ENCODE peak calls at places on chromosomes 12 and 14, in six cellular contexts. A, P, S, G, Y and R are unnamed samples.

GRCh38 chr12:52010152-52010622 is 3.4 kb downstream of the TAMALIN start:
- DNase-seq in A (no peak), P (peak), G (peak), S (peak), Y (peak), R (no peak)

GRCh38 chr12:104823985-104824441 is 134.1 kb downstream of the SLC41A2 start:
- DNase-seq in A (no peak), S (no peak), Y (no peak), P (no peak), G (no peak), R (no peak)

GRCh38 chr14:97027256-97027999 is 230.2 kb downstream of the VRK1 start:
- DNase-seq in A (no peak), Y (no peak), S (no peak), P (no peak), G (no peak), R (no peak)

GRCh38 chr12:121773011-121773777 is 20.3 kb downstream of the RHOF start:
- DNase-seq in G (no peak), S (peak), Y (peak), P (no peak), A (peak), R (no peak)

GRCh38 chr14:95244587-95244986 is 75.1 kb downstream of the CLMN start:
- DNase-seq in G (no peak), A (no peak), Y (no peak), P (no peak), S (no peak), R (no peak)

GRCh38 chr12:121806556-121807308 is 2.9 kb downstream of the SETD1B start:
- DNase-seq in P (no peak), S (peak), G (no peak), Y (no peak), A (no peak), R (no peak)

GRCh38 chr14:68364823-68365222 is 428.0 kb downstream of the ZFP36L1 start:
- DNase-seq in P (no peak), G (no peak), Y (no peak), S (no peak), A (no peak), R (no peak)

GRCh38 chr12:94445662-94446061 is 14.0 kb downstream of the CEP83 start:
- DNase-seq in G (no peak), A (no peak), Y (no peak), S (no peak), P (no peak), R (no peak)

GRCh38 chr12:64566882-64567517 is 43.3 kb upstream of the RASSF3 start:
- DNase-seq in A (no peak), P (no peak), S (no peak), Y (no peak), G (no peak), R (no peak)

GRCh38 chr12:19759229-19759628 is 319.9 kb downstream of the AEBP2 start:
- DNase-seq in G (no peak), S (peak), P (peak), Y (no peak), A (no peak), R (no peak)

GRCh38 chr12:93857279-93857894 is 180.2 kb downstream of the CRADD start:
- DNase-seq in G (no peak), Y (no peak), S (peak), A (no peak), P (peak), R (no peak)

GRCh38 chr12:118432812-118433540 is 56.6 kb downstream of the SUDS3 start:
- DNase-seq in G (no peak), Y (peak), S (peak), A (no peak), P (peak), R (no peak)

GRCh38 chr12:114274131-114274530 is 131.8 kb downstream of the TBX5 start:
- DNase-seq in Y (no peak), S (peak), A (no peak), G (no peak), P (no peak), R (no peak)

GRCh38 chr14:89491701-89492381 is 74.8 kb upstream of the FOXN3 start:
- DNase-seq in G (no peak), Y (no peak), S (no peak), P (peak), A (no peak), R (no peak)

GRCh38 chr12:78085562-78086182 is 255.0 kb downstream of the NAV3 start:
- DNase-seq in Y (no peak), G (no peak), P (no peak), S (peak), A (no peak), R (no peak)

GRCh38 chr12:52454411-52455201 is 2.7 kb upstream of the KRT6B start:
- DNase-seq in A (no peak), P (no peak), G (no peak), S (no peak), Y (no peak), R (no peak)

GRCh38 chr14:69096766-69097475 is 56.0 kb downstream of the DCAF5 start:
- DNase-seq in P (no peak), G (no peak), Y (no peak), S (no peak), A (no peak), R (no peak)

GRCh38 chr12:117100251-117100650 is 1.0 kb upstream of the TESC start:
- DNase-seq in P (no peak), S (peak), A (no peak), Y (no peak), G (no peak), R (no peak)

GRCh38 chr12:47744005-47744651 is 14.6 kb downstream of the RAPGEF3 start:
- DNase-seq in Y (peak), S (no peak), A (peak), P (no peak), G (no peak), R (no peak)

GRCh38 chr14:45251912-45252311 is 1.1 kb downstream of the MIS18BP1 start:
- DNase-seq in P (no peak), A (peak), S (peak), Y (peak), G (no peak), R (no peak)

GRCh38 chr12:116389990-116390655 is 112.6 kb upstream of the MED13L start:
- DNase-seq in Y (no peak), P (peak), S (peak), A (no peak), G (no peak), R (no peak)

GRCh38 chr14:68458840-68459469 is 333.9 kb downstream of the ZFP36L1 start:
- DNase-seq in A (no peak), G (peak), P (peak), S (peak), Y (peak), R (no peak)

GRCh38 chr12:31308116-31308515 is 17.8 kb downstream of the SINHCAF start:
- DNase-seq in P (no peak), Y (no peak), G (no peak), A (no peak), S (no peak), R (no peak)

GRCh38 chr12:94240171-94240570 is 91.8 kb downstream of the PLXNC1 start:
- DNase-seq in A (peak), S (no peak), G (no peak), P (no peak), Y (no peak), R (no peak)

GRCh38 chr14:67738740-67739504 is 37.2 kb downstream of the RDH12 start:
- DNase-seq in P (peak), S (peak), Y (peak), A (no peak), G (peak), R (no peak)

GRCh38 chr12:25894759-25895158 is 63.7 kb upstream of the RASSF8 start:
- DNase-seq in P (no peak), S (peak), Y (no peak), G (no peak), A (no peak), R (no peak)

GRCh38 chr12:131063960-131064359 is 110.3 kb downstream of the ADGRD1 start:
- DNase-seq in S (no peak), P (no peak), G (no peak), Y (no peak), A (no peak), R (no peak)
- TF ChIP-seq CTCF in S (no peak), P (no peak), G (no peak), Y (no peak), A (no peak), R (no peak)

GRCh38 chr12:6061661-6062060 is 62.8 kb downstream of the VWF start:
- DNase-seq in S (peak), A (no peak), G (no peak), P (no peak), Y (no peak), R (no peak)

GRCh38 chr12:6065872-6066217 is 58.6 kb downstream of the VWF start:
- DNase-seq in Y (no peak), P (no peak), A (no peak), S (peak), G (no peak), R (no peak)

GRCh38 chr12:6062427-6063378 is 61.8 kb downstream of the VWF start:
- DNase-seq in P (no peak), A (peak), G (no peak), Y (peak), S (peak), R (no peak)

GRCh38 chr12:6065131-6065871 is 59.2 kb downstream of the VWF start:
- DNase-seq in Y (no peak), P (no peak), S (no peak), G (no peak), A (no peak), R (no peak)

DNA sequence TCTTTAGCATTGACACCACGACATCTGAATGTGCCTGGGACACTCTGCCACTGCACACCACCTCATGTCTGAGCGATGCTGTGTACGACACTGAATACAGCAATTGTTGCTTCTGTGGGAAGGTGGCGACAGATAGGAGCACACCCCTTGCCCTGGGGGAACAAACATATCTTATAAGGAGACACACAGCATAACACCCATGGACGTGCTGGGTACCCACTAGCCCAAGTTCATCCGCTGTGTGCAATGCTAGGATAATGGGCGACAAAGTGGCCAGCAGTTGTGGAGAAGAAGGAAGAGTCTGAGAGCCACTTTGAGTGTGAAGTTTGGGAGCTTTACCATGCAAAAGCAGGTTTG is 61.1 kb downstream of the VWF start:
- DNase-seq in Y (no peak), P (no peak), G (no peak), A (no peak), S (no peak), R (no peak)
- TF ChIP-seq CTCF in Y (peak), P (no peak), G (no peak), A (no peak), S (no peak), R (no peak)

DNA sequence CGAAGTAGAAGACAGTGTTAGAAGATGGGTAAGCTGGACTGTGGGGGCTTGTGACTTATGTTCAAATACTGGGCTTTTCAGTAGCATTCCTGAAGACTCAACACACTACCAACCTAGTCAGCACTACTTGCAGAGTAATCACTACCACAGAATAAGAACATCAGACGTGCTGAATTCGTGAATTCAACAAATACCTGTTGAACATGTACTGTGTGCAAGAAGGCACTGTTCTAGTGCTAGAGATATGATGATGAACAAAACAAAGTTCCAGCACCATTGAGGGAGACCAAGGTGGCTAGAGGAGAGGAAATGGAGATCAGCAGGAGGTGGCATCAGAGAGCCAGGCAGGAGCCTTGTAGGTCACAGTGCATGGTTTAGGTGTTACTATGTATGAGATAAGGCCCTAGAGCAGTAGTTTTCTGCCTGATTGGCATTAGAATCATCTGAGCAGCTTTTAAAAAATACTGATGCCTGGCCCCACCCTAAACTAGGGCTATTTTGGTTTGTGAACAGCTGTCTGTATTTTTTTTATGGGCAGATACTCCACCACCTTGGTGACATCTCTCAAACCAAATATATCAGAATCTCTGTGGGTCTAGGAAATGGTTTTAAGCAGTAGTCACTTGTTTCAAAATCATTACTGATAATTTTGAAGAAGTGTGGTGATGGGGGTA is 26.8 kb downstream of the FERMT2 start:
- DNase-seq in Y (no peak), P (no peak), S (no peak), G (no peak), A (no peak), R (no peak)
- TF ChIP-seq CTCF in Y (no peak), P (no peak), S (no peak), G (no peak), A (peak), R (peak)

DNA sequence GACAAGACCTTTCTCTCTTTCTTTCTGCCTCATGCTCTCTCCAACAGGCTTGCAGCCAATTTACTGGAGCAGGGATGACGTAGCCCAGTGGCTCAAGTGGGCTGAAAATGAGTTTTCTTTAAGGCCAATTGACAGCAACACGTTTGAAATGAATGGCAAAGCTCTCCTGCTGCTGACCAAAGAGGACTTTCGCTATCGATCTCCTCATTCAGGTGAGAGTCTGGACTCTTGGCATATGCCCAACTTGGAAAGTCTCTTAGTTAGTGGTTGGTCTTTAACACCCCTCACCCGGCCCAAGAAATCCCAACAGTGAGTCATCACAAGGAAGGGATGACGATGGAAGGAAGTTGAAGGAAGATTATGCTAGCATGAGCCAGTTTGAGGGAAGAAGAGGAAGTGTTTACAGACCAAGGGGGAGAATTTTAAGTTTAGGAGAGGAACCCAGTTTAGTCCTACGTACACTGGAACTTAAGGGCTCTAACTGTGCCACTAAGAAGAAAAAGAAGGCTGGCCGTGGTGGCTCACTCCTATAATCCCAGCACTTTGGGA is 189.7 kb downstream of the ETV6 start:
- DNase-seq in S (peak), Y (peak), A (no peak), P (peak), G (no peak), R (no peak)
- TF ChIP-seq CTCF in S (no peak), Y (no peak), A (no peak), P (no peak), G (no peak), R (no peak)

GRCh38 chr14:105203057-105203494 is 22.0 kb upstream of the NUDT14 start:
- DNase-seq in P (peak), Y (peak), S (peak), A (peak), G (peak), R (no peak)

GRCh38 chr14:105200641-105201040 is 19.5 kb upstream of the NUDT14 start:
- DNase-seq in S (no peak), Y (no peak), P (no peak), G (no peak), A (no peak), R (no peak)

GRCh38 chr14:105200074-105200473 is 19.0 kb upstream of the NUDT14 start:
- DNase-seq in A (no peak), S (no peak), P (no peak), G (no peak), Y (no peak), R (no peak)

GRCh38 chr14:105201928-105202513 is 20.9 kb upstream of the NUDT14 start:
- DNase-seq in P (no peak), Y (no peak), S (no peak), A (no peak), G (no peak), R (no peak)

DNA sequence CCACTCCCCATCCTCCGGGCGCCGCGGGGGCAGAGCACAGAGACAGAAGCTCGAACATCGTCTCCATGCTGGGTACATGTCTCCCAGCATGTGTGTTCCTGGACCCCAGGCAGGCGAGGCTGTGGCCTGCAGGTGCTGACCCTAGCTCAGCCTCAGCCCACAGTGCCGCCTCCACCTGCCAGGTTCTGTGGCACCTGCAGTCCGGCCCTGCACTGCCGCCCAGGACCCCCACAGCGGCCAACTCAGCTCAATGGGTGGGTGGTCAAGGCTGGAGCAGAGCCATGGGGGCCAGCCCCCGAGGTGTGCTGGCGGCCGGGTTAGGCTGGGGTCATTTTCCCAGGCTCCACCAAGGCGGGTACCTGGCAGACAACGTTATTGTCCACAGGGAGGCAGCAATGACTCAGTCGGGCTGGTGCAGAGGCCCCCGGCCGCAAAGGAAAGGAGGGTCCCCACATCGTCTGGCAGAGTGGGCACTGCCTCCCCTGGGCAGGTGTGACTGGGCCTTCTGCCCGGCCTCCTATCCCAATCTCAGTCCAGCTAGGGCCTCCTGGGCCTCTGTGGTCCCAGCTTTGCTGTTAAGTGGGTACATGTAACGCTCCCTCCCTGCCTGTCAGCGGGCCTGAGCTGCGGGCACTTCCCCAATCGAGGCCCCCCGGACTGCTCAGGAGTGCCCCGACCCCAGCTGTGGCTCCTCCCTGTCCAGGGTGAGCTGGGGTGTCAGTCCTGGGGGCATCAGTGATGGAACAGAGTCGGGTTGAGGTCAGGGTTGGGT is 20.2 kb upstream of the NUDT14 start:
- DNase-seq in P (no peak), A (no peak), S (no peak), Y (no peak), G (no peak), R (no peak)
- TF ChIP-seq CTCF in P (peak), A (peak), S (no peak), Y (no peak), G (no peak), R (peak)

DNA sequence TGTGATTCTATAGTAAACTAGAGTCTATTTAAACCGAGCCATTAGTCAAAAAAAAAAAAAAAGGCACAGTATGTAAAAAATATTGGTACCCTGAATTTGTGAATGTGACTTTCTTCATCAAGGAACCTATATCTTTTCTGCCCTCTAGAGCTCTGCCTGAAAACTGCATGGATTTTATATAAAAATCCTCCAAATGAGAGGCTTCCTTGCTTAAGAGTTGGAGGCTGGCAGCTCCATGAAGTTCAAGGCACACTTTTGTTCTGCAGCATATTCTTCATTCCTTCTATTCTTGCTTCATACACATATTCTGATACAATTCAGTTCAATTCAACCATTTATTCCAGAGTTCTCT is 23.1 kb upstream of the NKX2-8 start:
- DNase-seq in G (no peak), Y (no peak), S (no peak), A (no peak), P (no peak), R (no peak)
- TF ChIP-seq CTCF in G (no peak), Y (no peak), S (no peak), A (no peak), P (no peak), R (peak)

DNA sequence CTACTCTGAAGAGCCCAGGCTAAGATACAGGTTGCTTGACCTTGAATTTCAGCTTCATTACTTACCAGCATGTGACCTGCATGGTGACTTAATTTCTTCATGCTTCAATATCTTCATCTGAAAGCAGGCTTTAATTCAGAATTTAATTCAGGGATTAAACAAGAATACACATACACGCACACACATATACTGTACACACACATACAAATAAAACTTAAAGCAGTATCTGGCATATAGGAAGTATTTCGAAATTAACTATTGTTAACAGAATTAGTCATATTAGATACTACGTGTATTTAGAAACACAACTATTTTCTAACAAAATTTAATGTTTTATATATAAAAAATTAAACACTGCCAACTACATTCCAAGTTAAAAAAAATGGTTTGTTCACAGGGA is 640.3 kb downstream of the SLC6A15 start:
- DNase-seq in S (no peak), P (no peak), G (no peak), A (no peak), Y (no peak), R (no peak)
- TF ChIP-seq CTCF in S (no peak), P (no peak), G (no peak), A (no peak), Y (no peak), R (no peak)

GRCh38 chr14:23361763-23362162 is 3.2 kb downstream of the EFS start:
- DNase-seq in P (no peak), G (no peak), S (no peak), A (no peak), Y (no peak), R (no peak)

GRCh38 chr14:23361320-23361719 is 3.7 kb downstream of the EFS start:
- DNase-seq in G (no peak), Y (no peak), S (peak), A (peak), P (peak), R (no peak)

GRCh38 chr14:23359167-23359626 is 5.8 kb downstream of the EFS start:
- DNase-seq in A (no peak), S (no peak), G (no peak), P (no peak), Y (no peak), R (no peak)

GRCh38 chr14:23359722-23360447 is 5.1 kb downstream of the EFS start:
- DNase-seq in G (no peak), P (no peak), Y (no peak), A (no peak), S (no peak), R (no peak)

DNA sequence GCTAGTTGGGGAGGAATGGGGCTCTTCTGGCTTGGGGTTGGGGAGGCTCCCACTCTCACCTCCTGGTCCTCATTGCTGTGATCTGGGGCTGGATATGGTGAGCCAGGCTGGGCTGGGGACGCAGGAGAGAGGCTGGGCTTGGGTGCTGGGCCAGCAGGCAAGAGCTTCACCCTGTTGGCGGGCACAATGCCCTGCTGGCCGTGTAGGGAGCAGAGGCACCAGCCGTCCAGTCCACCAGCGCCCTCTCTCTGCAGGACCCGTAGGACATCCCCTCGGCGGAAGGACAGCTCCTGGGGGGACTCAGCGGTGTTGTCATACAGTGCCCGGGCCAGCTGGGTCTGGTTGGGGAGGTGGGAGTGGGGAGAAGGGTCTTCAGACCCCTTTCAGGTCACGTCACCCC is 4.5 kb downstream of the EFS start:
- DNase-seq in G (no peak), Y (no peak), P (no peak), A (no peak), S (no peak), R (no peak)
- TF ChIP-seq CTCF in G (no peak), Y (no peak), P (peak), A (no peak), S (no peak), R (peak)